ENCODE peak calls at places on chromosomes 16 and 17, in ten cellular contexts. N is upper lobe of right lung; Q is aorta; K is uterus; D is K562; A is DND-41; V is neuronal stem cell; Z is CD8-positive, alpha-beta memory T cell; L is transverse colon; G is astrocyte. H is an unnamed sample.

GRCh38 chr16:83115491-83116232 is 488.9 kb downstream of the CDH13 start:
- DNase-seq in N (no peak), Q (no peak), K (no peak), D (no peak), A (no peak), V (no peak), Z (no peak), L (no peak), G (no peak), H (no peak)

GRCh38 chr16:12846592-12846991 is 42.9 kb upstream of the CPPED1 start:
- DNase-seq in N (no peak), Q (no peak), K (no peak), D (no peak), A (no peak), V (no peak), Z (no peak), L (no peak), G (no peak), H (no peak)

GRCh38 chr17:79646721-79647455 is 36.0 kb upstream of the RBFOX3 start:
- DNase-seq in N (peak; percentile 47), Q (no peak), K (peak; percentile 3), D (no peak), A (no peak), V (no peak), Z (no peak), L (no peak), G (no peak), H (peak; percentile 34)

GRCh38 chr17:64343833-64344637 is 46.6 kb downstream of the PECAM1 start:
- DNase-seq in N (peak; percentile 86), Q (peak; percentile 92), K (peak; percentile 48), D (no peak), A (no peak), V (peak; percentile 20), Z (no peak), L (peak; percentile 55), G (peak; percentile 93), H (no peak)

GRCh38 chr17:49969794-49970389 is 902 bp downstream of the DLX4 start:
- DNase-seq in N (no peak), Q (no peak), K (no peak), D (no peak), A (no peak), V (no peak), Z (no peak), L (no peak), G (no peak), H (no peak)

GRCh38 chr17:77725851-77726250 is 232.7 kb upstream of the TNRC6C start:
- DNase-seq in N (no peak), Q (no peak), K (no peak), D (no peak), A (no peak), V (no peak), Z (no peak), L (no peak), G (no peak), H (no peak)

GRCh38 chr16:11038777-11039176 is 94.4 kb downstream of the CLEC16A start:
- DNase-seq in N (no peak), Q (no peak), K (no peak), D (no peak), A (no peak), V (no peak), Z (no peak), L (peak; percentile 24), G (no peak), H (no peak)

GRCh38 chr17:77466140-77466539 is 325.4 kb downstream of the SEC14L1 start:
- DNase-seq in N (no peak), Q (no peak), K (no peak), D (no peak), A (no peak), V (no peak), Z (no peak), L (no peak), G (no peak), H (no peak)

GRCh38 chr16:11333696-11334095 is 11.6 kb upstream of the RMI2 start:
- DNase-seq in N (no peak), Q (no peak), K (no peak), D (no peak), A (no peak), V (no peak), Z (no peak), L (no peak), G (peak; percentile 36), H (no peak)

GRCh38 chr16:63983401-63983800 is 1138.5 kb downstream of the CDH11 start:
- DNase-seq in N (no peak), Q (no peak), K (no peak), D (no peak), A (no peak), V (no peak), Z (no peak), L (no peak), G (no peak), H (no peak)

GRCh38 chr16:19008245-19008644 is 24.5 kb downstream of the TMC7 start:
- DNase-seq in N (no peak), Q (no peak), K (no peak), D (no peak), A (no peak), V (no peak), Z (no peak), L (no peak), G (peak; percentile 96), H (no peak)

GRCh38 chr17:78041401-78042179 is 83.1 kb downstream of the TNRC6C start:
- DNase-seq in N (no peak), Q (no peak), K (no peak), D (no peak), A (no peak), V (no peak), Z (no peak), L (no peak), G (no peak), H (no peak)

GRCh38 chr17:44241104-44241503 is 21.6 kb upstream of the UBTF start:
- DNase-seq in N (no peak), Q (no peak), K (no peak), D (no peak), A (no peak), V (no peak), Z (no peak), L (no peak), G (no peak), H (no peak)

DNA sequence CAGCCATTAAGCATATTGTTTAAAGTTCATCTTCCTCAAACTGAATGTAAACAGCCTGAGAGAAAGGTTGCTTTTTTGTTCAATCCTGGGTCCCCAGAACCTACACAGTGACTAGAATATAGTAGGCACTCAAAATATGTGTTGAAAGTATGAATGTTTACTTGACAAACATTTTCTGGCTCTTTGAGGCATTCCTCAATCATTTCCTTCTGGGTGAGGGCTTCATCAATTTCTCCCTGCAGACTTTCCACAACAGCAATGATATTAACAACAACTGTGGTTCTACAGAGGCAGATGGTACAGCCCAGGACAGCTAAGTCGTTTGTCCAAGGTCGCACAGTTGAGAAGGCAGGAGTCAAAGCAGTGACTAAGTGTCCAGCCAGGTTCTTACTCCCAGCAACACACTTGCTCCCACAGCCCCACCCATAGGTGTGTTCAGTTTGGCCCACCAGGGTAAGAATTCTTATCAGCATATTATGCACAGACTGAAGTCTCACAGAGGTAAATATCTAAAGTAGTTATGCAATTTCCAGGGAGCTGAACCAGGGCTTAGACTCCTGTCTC is 61.1 kb downstream of the HS3ST3B1 start:
- DNase-seq in N (no peak), Q (no peak), K (no peak), D (no peak), A (no peak), V (no peak), Z (no peak), L (no peak), G (no peak), H (no peak)
- H3K4me1 ChIP-seq in N (no peaks in the 10 kb centered on the region), Q (no peaks in the 10 kb centered on the region), K (no peaks in the 10 kb centered on the region), D (no peaks in the 10 kb centered on the region), A (peaks cover 3% of the 10 kb centered on the region), V (peaks cover 5% of the 10 kb centered on the region), Z (peaks cover 19% of the 10 kb centered on the region), L (no peaks in the 10 kb centered on the region), G (no peaks in the 10 kb centered on the region), H (peaks cover 14% of the 10 kb centered on the region)

GRCh38 chr16:79997257-79997656 is 396.7 kb upstream of the MAF start:
- DNase-seq in N (no peak), Q (no peak), K (no peak), D (peak; percentile 42), A (peak; percentile 20), V (no peak), Z (no peak), L (no peak), G (no peak), H (no peak)
- H3K4me1 ChIP-seq in N (no peaks in the 10 kb centered on the region), Q (no peaks in the 10 kb centered on the region), K (no peaks in the 10 kb centered on the region), D (peaks cover 3% of the 10 kb centered on the region), A (no peaks in the 10 kb centered on the region), V (peaks cover 7% of the 10 kb centered on the region), Z (no peaks in the 10 kb centered on the region), L (no peaks in the 10 kb centered on the region), G (no peaks in the 10 kb centered on the region), H (no peaks in the 10 kb centered on the region)

GRCh38 chr16:4280625-4281024 is 7.8 kb upstream of the TFAP4 start:
- DNase-seq in N (no peak), Q (no peak), K (no peak), D (no peak), A (no peak), V (no peak), Z (no peak), L (no peak), G (no peak), H (no peak)
- H3K4me1 ChIP-seq in N (no peaks in the 10 kb centered on the region), Q (no peaks in the 10 kb centered on the region), K (no peaks in the 10 kb centered on the region), D (peaks cover 6% of the 10 kb centered on the region), A (no peaks in the 10 kb centered on the region), V (no peaks in the 10 kb centered on the region), Z (no peaks in the 10 kb centered on the region), L (no peaks in the 10 kb centered on the region), G (peaks cover 7% of the 10 kb centered on the region), H (no peaks in the 10 kb centered on the region)

GRCh38 chr16:87635541-87636049 is 33.3 kb downstream of the JPH3 start:
- DNase-seq in N (peak; percentile 80), Q (peak; percentile 76), K (peak; percentile 42), D (peak; percentile 63), A (peak; percentile 65), V (peak; percentile 32), Z (peak; percentile 64), L (peak; percentile 66), G (peak; percentile 10), H (peak; percentile 72)
- H3K4me1 ChIP-seq in N (peaks cover 14% of the 10 kb centered on the region), Q (no peaks in the 10 kb centered on the region), K (no peaks in the 10 kb centered on the region), D (peaks cover 18% of the 10 kb centered on the region), A (peaks cover 3% of the 10 kb centered on the region), V (peaks cover 3% of the 10 kb centered on the region), Z (peaks cover 18% of the 10 kb centered on the region), L (peaks cover 8% of the 10 kb centered on the region), G (peaks cover 8% of the 10 kb centered on the region), H (peaks cover 17% of the 10 kb centered on the region)

GRCh38 chr17:16215273-16215964 is at the start of gene NCOR1:
- DNase-seq in N (peak; percentile 98), Q (peak; percentile 96), K (peak; percentile 91), D (peak; percentile 71), A (peak; percentile 93), V (peak; percentile 92), Z (peak; percentile 81), L (peak; percentile 94), G (peak; percentile 87), H (peak; percentile 83)
- H3K4me1 ChIP-seq in N (peaks cover 42% of the 10 kb centered on the region), Q (no peaks in the 10 kb centered on the region), K (peaks cover 4% of the 10 kb centered on the region), D (peaks cover 12% of the 10 kb centered on the region), A (peaks cover 54% of the 10 kb centered on the region), V (peaks cover 8% of the 10 kb centered on the region), Z (peaks cover 36% of the 10 kb centered on the region), L (peaks cover 11% of the 10 kb centered on the region), G (peaks cover 15% of the 10 kb centered on the region), H (peaks cover 44% of the 10 kb centered on the region)

DNA sequence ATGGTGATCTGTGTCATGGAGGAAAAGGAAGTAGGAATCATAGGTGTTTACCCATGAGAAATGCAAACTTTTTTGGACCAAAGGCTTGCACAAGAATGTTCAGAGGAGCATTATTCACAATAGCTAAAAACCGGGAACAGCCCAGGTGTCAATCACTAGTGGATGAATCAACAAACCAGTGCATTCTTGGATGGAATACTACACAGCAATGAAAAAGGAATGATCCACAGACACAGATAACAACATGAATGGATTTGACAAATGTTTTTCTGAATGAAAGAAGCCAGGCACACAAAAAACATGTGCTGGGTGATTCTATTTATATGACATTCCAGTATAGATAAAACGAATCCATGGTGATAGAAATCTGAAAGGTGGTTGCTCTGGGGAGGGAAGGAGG is 36.0 kb downstream of the WSCD1 start:
- DNase-seq in N (no peak), Q (no peak), K (no peak), D (no peak), A (no peak), V (no peak), Z (no peak), L (no peak), G (no peak), H (no peak)
- H3K4me1 ChIP-seq in N (no peaks in the 10 kb centered on the region), Q (no peaks in the 10 kb centered on the region), K (no peaks in the 10 kb centered on the region), D (no peaks in the 10 kb centered on the region), A (no peaks in the 10 kb centered on the region), V (no peaks in the 10 kb centered on the region), Z (no peaks in the 10 kb centered on the region), L (peaks cover 5% of the 10 kb centered on the region), G (no peaks in the 10 kb centered on the region), H (no peaks in the 10 kb centered on the region)